ENCODE peak calls at places on chromosomes 4 and X, in ten cellular contexts. A is NCI-H524 treated with DMSO at 0.1 percent for 48 hours; B is left ventricle myocardium inferior; T is T-helper 9 cell; N is COLO829; V is cardiac fibroblast; Y is cerebellar cortex; W is WTC11; G is cerebellum; R is activated CD4-positive, alpha-beta T cell treated with anti-CD3 and anti-CD28 coated beads for 24 hours. M is an unnamed sample.

GRCh38 chr4:139665690-139666529 is at the start of gene MGST2:
- DNase-seq in A (no peak), B (peak), T (peak), N (peak), V (peak), Y (peak), W (peak), G (peak), R (peak), M (peak)

GRCh38 chr4:2409381-2409783 is 9.1 kb downstream of the ZFYVE28 start:
- DNase-seq in A (no peak), B (no peak), T (no peak), N (no peak), V (no peak), Y (no peak), W (no peak), G (no peak), R (no peak), M (no peak)

GRCh38 chr4:141913928-141914327 is 277.5 kb downstream of the IL15 start:
- DNase-seq in A (no peak), B (no peak), T (no peak), N (no peak), V (peak), Y (no peak), W (no peak), G (no peak), R (no peak), M (peak)

GRCh38 chr4:75845992-75846391 is 56.3 kb downstream of the PPEF2 start:
- DNase-seq in A (no peak), B (no peak), T (no peak), N (no peak), V (peak), Y (no peak), W (no peak), G (no peak), R (no peak), M (no peak)

GRCh38 chr4:3701271-3702083 is 64.7 kb upstream of the ADRA2C start:
- DNase-seq in A (no peak), B (no peak), T (no peak), N (no peak), V (no peak), Y (no peak), W (no peak), G (no peak), R (no peak), M (no peak)

GRCh38 chrX:45794995-45795337 is 594.3 kb upstream of the DIPK2B start:
- DNase-seq in A (no peak), B (no peak), T (no peak), N (no peak), V (no peak), Y (no peak), W (no peak), G (no peak), R (no peak), M (no peak)

GRCh38 chr4:83255584-83255983 is 29.0 kb downstream of the COQ2 start:
- DNase-seq in A (no peak), B (no peak), T (no peak), N (no peak), V (peak), Y (peak), W (no peak), G (no peak), R (no peak), M (peak)

GRCh38 chr4:89752932-89753598 is 83.9 kb downstream of the SNCA start:
- DNase-seq in A (no peak), B (no peak), T (no peak), N (peak), V (peak), Y (peak), W (no peak), G (no peak), R (no peak), M (peak)